ENCODE peak calls at places on chromosomes 16 and 17, in eight cellular contexts. R is GM10248, F is psoas muscle, N is thoracic aorta, V is GM06990, M is epithelial cell of esophagus, A is osteocyte, K is ovary. W is an unnamed sample.

GRCh38 chr17:50361561-50362480 is 11.2 kb downstream of the MRPL27 start:
- DNase-seq in R (peak), F (peak), N (no peak), V (no peak), M (peak), A (no peak), K (no peak), W (no peak)

GRCh38 chr16:88926374-88926990 is 50.5 kb downstream of the CBFA2T3 start:
- DNase-seq in R (no peak), F (no peak), N (no peak), V (no peak), M (no peak), A (no peak), K (no peak), W (no peak)

GRCh38 chr16:85220125-85220839 is 108.0 kb upstream of the CIBAR2 start:
- DNase-seq in R (no peak), F (peak), N (no peak), V (no peak), M (peak), A (peak), K (peak), W (no peak)

GRCh38 chr17:77693776-77694175 is 264.7 kb upstream of the TNRC6C start:
- DNase-seq in R (no peak), F (no peak), N (no peak), V (no peak), M (no peak), A (peak), K (no peak), W (peak)

GRCh38 chr17:42233148-42233547 is 38.9 kb upstream of the GHDC start:
- DNase-seq in R (no peak), F (no peak), N (no peak), V (no peak), M (peak), A (no peak), K (no peak), W (no peak)

GRCh38 chr17:43401293-43401692 is 2.5 kb downstream of the ARL4D start:
- DNase-seq in R (no peak), F (no peak), N (peak), V (no peak), M (peak), A (peak), K (no peak), W (no peak)

GRCh38 chr16:84741351-84741791 is 41.6 kb downstream of the USP10 start:
- DNase-seq in R (no peak), F (no peak), N (no peak), V (no peak), M (peak), A (no peak), K (no peak), W (no peak)

GRCh38 chr16:4021070-4021779 is 95.0 kb downstream of the ADCY9 start:
- DNase-seq in R (no peak), F (no peak), N (no peak), V (no peak), M (peak), A (no peak), K (no peak), W (no peak)

GRCh38 chr16:50585331-50585776 is 37.2 kb downstream of the NKD1 start:
- DNase-seq in R (no peak), F (peak), N (peak), V (no peak), M (no peak), A (no peak), K (peak), W (no peak)

GRCh38 chr17:4566785-4567184 is 6.4 kb upstream of the GGT6 start:
- DNase-seq in R (peak), F (peak), N (no peak), V (no peak), M (peak), A (no peak), K (peak), W (no peak)

GRCh38 chr16:84953051-84953746 is 58.1 kb downstream of the ZDHHC7 start:
- DNase-seq in R (no peak), F (no peak), N (no peak), V (no peak), M (no peak), A (no peak), K (no peak), W (no peak)

GRCh38 chr17:1108810-1109605 is 70.8 kb downstream of the ABR start:
- DNase-seq in R (peak), F (peak), N (no peak), V (peak), M (peak), A (no peak), K (peak), W (no peak)

GRCh38 chr16:73285336-73285735 is 237.4 kb upstream of the ZFHX3 start:
- DNase-seq in R (no peak), F (no peak), N (no peak), V (no peak), M (no peak), A (peak), K (no peak), W (no peak)

GRCh38 chr17:40346061-40346767 is 18.3 kb downstream of the GJD3 start:
- DNase-seq in R (no peak), F (no peak), N (no peak), V (no peak), M (no peak), A (no peak), K (no peak), W (no peak)

GRCh38 chr17:27690882-27691281 is 59.9 kb downstream of the LGALS9 start:
- DNase-seq in R (no peak), F (no peak), N (no peak), V (no peak), M (no peak), A (no peak), K (no peak), W (no peak)

GRCh38 chr16:4071686-4072561 is 44.3 kb downstream of the ADCY9 start:
- DNase-seq in R (no peak), F (no peak), N (no peak), V (no peak), M (no peak), A (no peak), K (no peak), W (peak)

GRCh38 chr17:26766743-26767142 is 527.2 kb upstream of the WSB1 start:
- DNase-seq in R (no peak), F (no peak), N (no peak), V (no peak), M (no peak), A (no peak), K (no peak), W (no peak)

GRCh38 chr17:64709481-64709880 is 47.4 kb upstream of the SMURF2 start:
- DNase-seq in R (no peak), F (no peak), N (no peak), V (no peak), M (no peak), A (no peak), K (no peak), W (no peak)

GRCh38 chr17:29389994-29390855 is at the start of gene TAOK1:
- DNase-seq in R (peak), F (peak), N (peak), V (peak), M (peak), A (peak), K (peak), W (peak)

GRCh38 chr17:29383687-29384086 is 6.5 kb upstream of the TAOK1 start:
- DNase-seq in R (no peak), F (no peak), N (no peak), V (no peak), M (peak), A (no peak), K (no peak), W (no peak)

GRCh38 chr17:29388937-29389336 is 1.2 kb upstream of the TAOK1 start:
- DNase-seq in R (no peak), F (no peak), N (no peak), V (no peak), M (no peak), A (no peak), K (peak), W (no peak)

GRCh38 chr17:29386760-29387159 is 3.4 kb upstream of the TAOK1 start:
- DNase-seq in R (no peak), F (no peak), N (no peak), V (no peak), M (no peak), A (no peak), K (no peak), W (no peak)

GRCh38 chr17:29384901-29385300 is 5.3 kb upstream of the TAOK1 start:
- DNase-seq in R (no peak), F (no peak), N (no peak), V (no peak), M (peak), A (no peak), K (no peak), W (no peak)
- TF ChIP-seq CTCF in R (no peak), F (no peak), N (no peak), V (no peak), M (peak), A (no peak), K (no peak), W (no peak)

GRCh38 chr17:38768417-38768816 is 15.9 kb downstream of the PSMB3 start:
- DNase-seq in R (no peak), F (no peak), N (no peak), V (no peak), M (no peak), A (no peak), K (no peak), W (no peak)

GRCh38 chr17:38761612-38762011 is 9.1 kb downstream of the PSMB3 start:
- DNase-seq in R (no peak), F (no peak), N (no peak), V (no peak), M (peak), A (no peak), K (no peak), W (no peak)

GRCh38 chr17:38762231-38762630 is 9.7 kb downstream of the PSMB3 start:
- DNase-seq in R (no peak), F (no peak), N (no peak), V (no peak), M (no peak), A (no peak), K (no peak), W (no peak)

GRCh38 chr17:38766341-38766740 is 13.8 kb downstream of the PSMB3 start:
- DNase-seq in R (no peak), F (no peak), N (no peak), V (no peak), M (no peak), A (no peak), K (no peak), W (no peak)
- TF ChIP-seq CTCF in R (no peak), F (no peak), N (no peak), V (no peak), M (no peak), A (no peak), K (no peak), W (no peak)

GRCh38 chr17:63442074-63442473 is 4.0 kb downstream of the CYB561 start:
- DNase-seq in R (no peak), F (no peak), N (no peak), V (no peak), M (no peak), A (no peak), K (no peak), W (no peak)

GRCh38 chr17:63440770-63441335 is 5.3 kb downstream of the CYB561 start:
- DNase-seq in R (no peak), F (no peak), N (no peak), V (no peak), M (no peak), A (no peak), K (no peak), W (no peak)

GRCh38 chr17:63443053-63443452 is 3.1 kb downstream of the CYB561 start:
- DNase-seq in R (no peak), F (no peak), N (no peak), V (no peak), M (no peak), A (no peak), K (no peak), W (no peak)

GRCh38 chr17:63441654-63442053 is 4.5 kb downstream of the CYB561 start:
- DNase-seq in R (no peak), F (no peak), N (no peak), V (no peak), M (no peak), A (no peak), K (no peak), W (no peak)

GRCh38 chr17:63442549-63443035 is 3.5 kb downstream of the CYB561 start:
- DNase-seq in R (peak), F (no peak), N (no peak), V (no peak), M (no peak), A (no peak), K (no peak), W (no peak)
- TF ChIP-seq CTCF in R (peak), F (no peak), N (no peak), V (peak), M (no peak), A (no peak), K (no peak), W (peak)

DNA sequence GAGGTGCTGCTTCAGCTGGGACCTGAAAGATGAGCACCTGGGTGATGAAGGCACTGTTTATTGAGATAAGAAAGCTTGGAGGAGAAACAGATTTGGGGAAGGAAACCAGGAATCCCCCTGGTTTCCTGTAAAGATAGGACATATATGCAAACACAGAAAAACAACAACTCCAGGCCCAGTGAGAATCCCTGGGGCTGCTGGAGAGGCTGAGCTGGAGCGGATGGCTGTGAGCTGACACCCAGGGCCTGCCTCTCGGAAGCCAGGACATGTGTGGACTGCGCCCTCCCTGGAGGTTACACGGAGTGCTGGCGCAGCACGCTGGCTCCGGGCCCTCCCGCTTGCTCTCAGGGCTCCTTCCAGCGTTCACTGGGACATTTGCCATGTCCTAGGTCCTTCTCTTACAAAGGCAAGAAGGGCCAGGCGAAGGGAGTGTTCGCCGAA is 57.5 kb downstream of the CYB5B start:
- DNase-seq in R (no peak), F (peak), N (peak), V (no peak), M (peak), A (no peak), K (peak), W (no peak)
- TF ChIP-seq CTCF in R (no peak), F (peak), N (peak), V (no peak), M (peak), A (no peak), K (no peak), W (no peak)